ENCODE peak calls at places on chromosomes 7 and 10, in ten cellular contexts. Y is cardiac fibroblast; O is BE2C; H is foreskin fibroblast; S is BJ; Q is choroid plexus epithelial cell; N is A549; V is CD8-positive, alpha-beta T cell; F is spleen; T is upper lobe of right lung. D is an unnamed sample.

GRCh38 chr7:64312826-64313225 is 935 bp upstream of the ZNF736 start:
- DNase-seq in Q (peak; percentile 5), S (no peak), F (no peak), T (no peak), H (peak; percentile 10), N (no peak), Y (no peak), V (no peak), O (no peak), D (no peak)

GRCh38 chr7:102322202-102322715 is 34.0 kb downstream of the SPDYE6 start:
- DNase-seq in Y (peak; percentile 16), H (no peak), V (no peak), O (no peak), F (peak; percentile 40), S (no peak), N (no peak), Q (no peak), T (peak; percentile 31), D (no peak)

GRCh38 chr10:86918022-86918471 is 39.4 kb downstream of the MMRN2 start:
- DNase-seq in O (no peak), S (no peak), Y (peak; percentile 25), T (no peak), F (no peak), Q (peak; percentile 33), H (no peak), V (no peak), N (no peak), D (no peak)

GRCh38 chr7:26454180-26454579 is 162.5 kb downstream of the SNX10 start:
- DNase-seq in O (no peak), H (no peak), Y (peak; percentile 18), Q (no peak), S (no peak), V (no peak), T (no peak), N (no peak), F (no peak), D (no peak)

GRCh38 chr10:17453377-17454091 is 861 bp downstream of the ST8SIA6 start:
- DNase-seq in Y (peak; percentile 18), F (peak; percentile 82), H (peak; percentile 12), N (peak; percentile 46), O (no peak), V (no peak), T (peak; percentile 76), S (no peak), Q (peak; percentile 25), D (no peak)

GRCh38 chr7:3439333-3440030 is 138.4 kb downstream of the SDK1 start:
- DNase-seq in Y (peak; percentile 98), T (no peak), H (peak; percentile 84), F (no peak), S (peak; percentile 4), N (peak; percentile 63), Q (peak; percentile 96), V (no peak), O (no peak), D (no peak)

GRCh38 chr10:35234073-35234472 is 102.2 kb upstream of the CCNY start:
- DNase-seq in O (no peak), T (no peak), H (no peak), V (no peak), Y (no peak), N (no peak), Q (no peak), S (no peak), F (no peak), D (no peak)

GRCh38 chr10:113454341-113455061 is 98.4 kb upstream of the HABP2 start:
- DNase-seq in N (peak; percentile 44), V (no peak), F (no peak), H (peak; percentile 6), O (peak; percentile 66), Q (peak; percentile 64), S (no peak), T (peak; percentile 79), Y (peak; percentile 40), D (no peak)

DNA sequence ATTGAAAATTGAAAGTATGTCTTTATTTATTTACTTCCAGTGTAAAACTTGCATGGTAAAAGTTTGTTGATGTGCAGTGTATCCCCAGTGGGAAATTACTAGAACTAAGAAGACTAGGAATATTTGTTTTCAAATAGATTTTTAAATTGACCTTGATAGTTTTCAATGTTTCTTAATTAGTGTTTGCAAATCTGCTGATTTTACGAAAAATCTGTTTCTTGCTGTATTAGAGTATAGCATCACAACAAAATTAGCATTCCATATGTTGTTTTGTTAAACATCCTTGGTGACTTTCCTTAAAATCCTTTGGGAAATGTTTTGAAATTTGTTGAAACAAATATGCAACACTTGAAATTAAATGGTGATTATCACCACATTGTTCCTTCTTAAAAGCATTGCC is 425.9 kb downstream of the SUGCT start:
- DNase-seq in O (no peak), V (no peak), T (no peak), Q (no peak), Y (no peak), F (no peak), N (no peak), H (no peak), S (no peak), D (no peak)
- TF ChIP-seq CTCF in O (no peak), V (no peak), T (no peak), Q (no peak), Y (no peak), F (no peak), N (no peak), H (no peak), S (no peak), D (no peak)

DNA sequence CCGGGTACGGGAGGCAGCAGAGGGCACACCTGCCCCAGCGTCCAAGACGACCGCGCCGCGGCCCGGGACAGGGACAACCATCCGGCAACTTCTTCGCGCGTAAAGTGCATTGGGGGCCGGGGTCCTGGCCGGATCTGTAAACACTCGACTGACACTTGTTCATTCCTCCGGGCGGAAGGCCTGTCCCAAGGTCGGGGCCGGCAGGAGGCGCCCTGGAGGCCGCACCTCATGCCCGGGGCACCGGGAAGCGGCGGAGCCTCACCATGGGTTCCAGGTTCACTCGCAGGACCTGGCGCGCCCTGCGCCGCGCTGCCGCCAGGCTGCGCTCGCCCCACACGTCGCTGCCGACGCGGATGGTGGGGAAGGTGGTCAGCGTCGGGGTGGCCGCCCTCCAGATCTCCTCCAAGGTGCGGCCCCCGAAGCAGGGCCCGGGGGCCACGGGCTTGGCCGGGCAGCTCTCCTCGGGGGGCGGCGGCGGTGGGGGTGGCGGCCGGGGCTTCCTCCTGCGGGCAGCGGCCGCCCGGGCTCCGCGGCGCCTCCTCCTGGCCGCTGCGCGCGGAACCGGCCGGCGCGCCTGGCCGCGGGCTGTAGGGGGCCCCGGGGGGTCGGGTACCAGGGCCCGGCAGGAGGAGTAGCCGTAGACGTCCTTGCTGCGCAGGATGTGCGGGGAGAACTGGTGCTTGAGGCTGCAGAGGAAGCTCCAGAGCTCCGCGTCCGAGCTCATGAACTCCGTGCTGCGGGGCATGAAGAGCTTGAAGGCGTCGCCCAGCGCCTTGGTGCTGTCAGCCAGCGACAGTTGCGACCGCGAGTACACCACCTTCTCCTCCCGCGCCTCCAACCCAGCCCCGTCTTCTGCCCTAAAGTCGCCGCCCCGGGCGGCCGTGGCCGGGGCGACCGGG is 746 bp downstream of the CCDC71L start:
- DNase-seq in H (peak; percentile 71), Y (peak; percentile 82), O (peak; percentile 92), T (peak; percentile 94), S (no peak), Q (peak; percentile 86), V (peak; percentile 67), F (peak; percentile 97), N (peak; percentile 87), D (peak; percentile 92)
- TF ChIP-seq CTCF in H (peak; percentile 91), Y (peak; percentile 76), O (peak; percentile 87), T (peak; percentile 79), S (peak; percentile 80), Q (peak; percentile 66), V (peak; percentile 82), F (peak; percentile 69), N (peak; percentile 99), D (peak; percentile 90)

GRCh38 chr10:132465889-132466519 is 69.0 kb downstream of the PWWP2B start:
- DNase-seq in F (peak; percentile 54), H (no peak), V (no peak), S (no peak), Y (no peak), N (no peak), Q (no peak), T (no peak), O (peak; percentile 4), D (peak; percentile 89)
- TF ChIP-seq CTCF in F (no peak), H (no peak), V (no peak), S (no peak), Y (no peak), N (no peak), Q (no peak), T (no peak), O (no peak), D (no peak)

DNA sequence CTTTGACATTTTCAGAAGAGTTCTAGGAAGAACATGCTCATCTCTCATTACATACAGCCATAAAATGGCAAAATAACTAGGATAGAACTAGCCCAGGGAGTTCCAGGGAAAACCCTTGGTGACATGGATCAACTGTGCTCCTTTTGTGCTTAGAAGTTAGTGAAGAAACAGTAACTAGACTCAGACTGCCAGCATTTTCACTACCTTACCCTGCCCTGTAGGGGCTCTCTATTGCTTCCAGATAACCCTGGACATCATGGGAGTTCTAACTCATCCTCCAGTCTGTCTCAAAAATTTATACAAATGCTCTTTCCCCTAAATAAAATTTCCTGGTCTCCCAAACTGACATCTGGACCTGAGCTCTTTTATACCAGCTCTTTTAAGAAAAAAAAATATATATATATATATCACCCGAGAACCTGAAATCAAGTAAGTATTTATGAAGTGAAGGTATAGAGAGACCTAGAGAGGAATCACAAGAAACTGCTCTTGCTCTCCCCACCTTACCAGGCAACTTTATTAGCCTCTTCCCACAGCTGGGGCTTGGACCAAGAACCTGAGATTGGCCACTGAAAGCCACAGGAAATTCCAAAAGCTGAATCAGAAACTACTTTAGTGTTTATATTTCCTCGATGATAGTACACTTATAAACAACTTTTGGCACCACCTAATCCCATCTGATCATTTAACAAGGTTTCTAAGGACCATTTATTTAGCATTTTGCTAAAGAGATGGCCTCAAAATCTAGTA is 101.4 kb downstream of the RELN start:
- DNase-seq in S (peak; percentile 4), O (no peak), Y (peak; percentile 24), N (no peak), Q (no peak), H (no peak), V (no peak), T (no peak), F (no peak), D (no peak)
- TF ChIP-seq CTCF in S (no peak), O (peak; percentile 52), Y (peak; percentile 27), N (no peak), Q (peak; percentile 18), H (no peak), V (no peak), T (no peak), F (no peak), D (no peak)

D was measured in chondrocyte.